ENCODE peak calls at places on chromosomes 1 and 21, in nine cellular contexts. S is GM12892, F is lung microvascular endothelial cell, W is HT-29, E is cardiac muscle cell, G is tibial artery, Z is progenitor cell of endocrine pancreas, Y is Right ventricle myocardium superior, T is KBM-7. N is an unnamed sample.

GRCh38 chr1:185292237-185292636 is 24.8 kb downstream of the IVNS1ABP start:
- DNase-seq in S (no peak), F (no peak), W (peak), E (no peak), G (no peak), Z (no peak), Y (peak), T (peak), N (no peak)

GRCh38 chr1:219708919-219709318 is 96.0 kb upstream of the ZC3H11B start:
- DNase-seq in S (no peak), F (no peak), W (no peak), E (no peak), G (no peak), Z (no peak), Y (no peak), T (no peak), N (no peak)

GRCh38 chr1:67814121-67814772 is 19.0 kb downstream of the GNG12 start:
- DNase-seq in S (no peak), F (peak), W (peak), E (no peak), G (no peak), Z (no peak), Y (no peak), T (no peak), N (no peak)

GRCh38 chr21:37370152-37371040 is 3.8 kb downstream of the DYRK1A start:
- DNase-seq in S (no peak), F (peak), W (no peak), E (peak), G (no peak), Z (no peak), Y (no peak), T (peak), N (no peak)

GRCh38 chr1:183270541-183271141 is 84.6 kb downstream of the LAMC2 start:
- DNase-seq in S (no peak), F (peak), W (no peak), E (peak), G (no peak), Z (no peak), Y (no peak), T (no peak), N (no peak)

GRCh38 chr1:186535388-186536133 is 74.6 kb upstream of the PDC start:
- DNase-seq in S (no peak), F (peak), W (peak), E (peak), G (no peak), Z (no peak), Y (no peak), T (no peak), N (no peak)

GRCh38 chr1:21937372-21938121 is 437 bp upstream of the HSPG2 start:
- DNase-seq in S (peak), F (peak), W (peak), E (peak), G (peak), Z (peak), Y (peak), T (peak), N (peak)

GRCh38 chr1:175383239-175383638 is 190.7 kb upstream of the KIAA0040 start:
- DNase-seq in S (no peak), F (no peak), W (no peak), E (no peak), G (no peak), Z (no peak), Y (no peak), T (no peak), N (no peak)

GRCh38 chr1:1809489-1809888 is 31.2 kb upstream of the NADK start:
- DNase-seq in S (no peak), F (no peak), W (no peak), E (no peak), G (no peak), Z (no peak), Y (no peak), T (no peak), N (no peak)

GRCh38 chr1:155307247-155307740 is 1.4 kb upstream of the FDPS start:
- DNase-seq in S (no peak), F (peak), W (peak), E (peak), G (no peak), Z (no peak), Y (no peak), T (peak), N (no peak)

GRCh38 chr1:212491454-212491853 is 58.7 kb downstream of the NENF start:
- DNase-seq in S (no peak), F (no peak), W (no peak), E (no peak), G (peak), Z (no peak), Y (no peak), T (peak), N (peak)

GRCh38 chr1:22788298-22788697 is 77.7 kb downstream of the EPHB2 start:
- DNase-seq in S (no peak), F (no peak), W (no peak), E (no peak), G (no peak), Z (no peak), Y (peak), T (no peak), N (no peak)

GRCh38 chr1:68051475-68051874 is 1.0 kb upstream of the DIRAS3 start:
- DNase-seq in S (no peak), F (peak), W (no peak), E (peak), G (peak), Z (no peak), Y (peak), T (no peak), N (no peak)

GRCh38 chr1:178572604-178573003 is 59.7 kb downstream of the TEX35 start:
- DNase-seq in S (no peak), F (no peak), W (no peak), E (no peak), G (no peak), Z (no peak), Y (no peak), T (no peak), N (no peak)

GRCh38 chr21:15206514-15206913 is 141.7 kb upstream of the NRIP1 start:
- DNase-seq in S (peak), F (no peak), W (no peak), E (no peak), G (no peak), Z (no peak), Y (no peak), T (no peak), N (no peak)

GRCh38 chr21:27477321-27477720 is 510.4 kb upstream of the ADAMTS5 start:
- DNase-seq in S (no peak), F (no peak), W (no peak), E (no peak), G (no peak), Z (no peak), Y (no peak), T (no peak), N (no peak)

GRCh38 chr21:41576010-41576615 is 68.2 kb upstream of the TMPRSS2 start:
- DNase-seq in S (no peak), F (no peak), W (no peak), E (no peak), G (no peak), Z (no peak), Y (no peak), T (no peak), N (no peak)

N was measured in gastrocnemius medialis.